ENCODE peak calls at places on chromosomes 4 and X, in seven cellular contexts. S is K562, X is neural progenitor cell, K is fibroblast of lung, D is H9, C is HCT116, Q is H1. U is an unnamed sample.

GRCh38 chr4:74874785-74875367 is 58.0 kb upstream of the PARM1 start:
- DNase-seq in Q (no peak), D (peak; percentile 31), K (peak; percentile 91), X (peak; percentile 87), S (peak; percentile 72), C (peak; percentile 73), U (peak; percentile 91)

GRCh38 chr4:41413670-41414069 is 124.3 kb upstream of the LIMCH1 start:
- DNase-seq in D (no peak), Q (no peak), K (peak; percentile 58), S (no peak), C (no peak), X (peak; percentile 8), U (no peak)

GRCh38 chr4:74483226-74483911 is 38.4 kb downstream of the AREG start:
- DNase-seq in D (no peak), X (no peak), K (no peak), S (peak; percentile 34), C (no peak), Q (no peak), U (no peak)

GRCh38 chrX:25897758-25898157 is 240.4 kb upstream of the MAGEB18 start:
- DNase-seq in S (no peak), D (no peak), C (no peak), Q (no peak), K (no peak), X (no peak), U (no peak)

GRCh38 chrX:23811135-23811781 is 28.3 kb downstream of the SAT1 start:
- DNase-seq in C (no peak), Q (no peak), K (no peak), S (no peak), X (no peak), D (no peak), U (no peak)

GRCh38 chr4:174406416-174406815 is 115.9 kb downstream of the HPGD start:
- DNase-seq in X (no peak), K (no peak), D (no peak), S (no peak), C (no peak), Q (no peak), U (no peak)

GRCh38 chr4:113070755-113071154 is 21.3 kb downstream of the ANK2 start:
- DNase-seq in K (no peak), Q (no peak), D (no peak), S (no peak), X (no peak), C (no peak), U (no peak)

GRCh38 chr4:129422277-129422676 is 326.3 kb downstream of the C4orf33 start:
- DNase-seq in X (no peak), C (no peak), Q (no peak), K (no peak), D (no peak), S (no peak), U (no peak)

GRCh38 chr4:44916406-44916805 is 190.1 kb upstream of the GNPDA2 start:
- DNase-seq in C (no peak), Q (no peak), X (no peak), S (no peak), D (no peak), K (peak; percentile 15), U (no peak)

DNA sequence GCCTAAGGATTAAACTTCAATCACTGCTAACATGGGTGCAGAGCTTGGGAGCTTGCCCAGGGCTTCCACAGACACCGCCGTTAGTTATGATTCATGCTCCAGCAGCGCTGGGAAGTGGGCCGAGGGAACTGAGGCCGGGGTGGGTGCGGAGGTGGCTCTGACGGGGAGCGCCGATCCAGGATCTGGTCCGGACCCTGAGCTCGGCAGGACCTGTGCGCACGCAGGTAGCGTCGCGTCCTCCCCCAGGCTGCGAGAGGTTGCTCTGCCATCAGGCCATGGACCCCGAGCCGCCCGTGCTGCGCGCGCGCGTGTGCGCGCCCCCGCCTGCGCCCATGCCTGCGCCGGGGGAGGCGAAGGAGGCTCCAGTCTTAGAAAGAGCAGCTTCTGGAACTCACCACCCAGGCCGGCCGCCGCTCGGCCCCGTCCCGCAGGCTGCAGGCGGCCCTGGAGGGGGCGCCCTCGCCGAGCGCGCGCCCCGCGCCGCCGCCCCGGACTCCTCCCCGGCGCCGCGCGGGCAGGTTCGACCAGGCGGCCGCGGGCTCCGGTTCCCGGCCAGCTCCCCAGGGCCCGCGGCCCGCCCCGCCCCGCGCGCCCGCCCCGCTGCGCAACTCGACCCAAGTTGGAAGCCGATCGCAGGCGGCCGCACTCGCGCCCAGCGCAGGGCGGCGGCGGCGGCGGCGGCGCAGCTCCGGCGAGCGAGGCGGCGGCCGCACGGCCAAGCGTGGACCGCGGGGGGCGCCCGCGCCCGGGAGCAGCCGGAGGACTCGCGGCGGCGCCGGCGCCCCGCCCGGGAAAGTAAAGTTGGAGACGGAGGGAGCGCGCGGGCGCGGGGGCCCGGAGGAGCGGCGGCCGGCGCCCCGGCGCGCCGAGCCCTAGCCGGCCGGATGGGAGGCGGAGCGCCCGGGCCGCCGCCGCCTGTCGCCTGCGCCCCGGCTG is 646 bp upstream of the ADRA2C start:
- DNase-seq in C (no peak), K (peak; percentile 18), S (peak; percentile 53), D (peak; percentile 83), Q (no peak), X (peak; percentile 90), U (peak; percentile 82)
- TF ChIP-seq CTCF in C (no peak), K (no peak), S (peak; percentile 46), D (peak; percentile 46), Q (no peak), X (peak; percentile 40), U (peak; percentile 18)

GRCh38 chr4:182143086-182143821 is 99.9 kb upstream of the TENM3 start:
- DNase-seq in X (peak; percentile 53), D (no peak), Q (no peak), C (no peak), S (no peak), K (peak; percentile 41), U (peak; percentile 59)
- H2AFZ ChIP-seq in X (peak overlapping the region; percentile 54), D (no peak overlapping the region), Q (no peak overlapping the region), C (no peak overlapping the region), S (no peak overlapping the region), K (no peak overlapping the region), U (peak overlapping the region; percentile 72)

GRCh38 chr4:125736057-125736456 is 421.3 kb downstream of the FAT4 start:
- DNase-seq in D (no peak), S (peak; percentile 15), C (no peak), Q (no peak), K (peak; percentile 42), X (no peak), U (no peak)
- TF ChIP-seq CTCF in D (peak; percentile 25), S (peak; percentile 10), C (no peak), Q (no peak), K (peak; percentile 26), X (peak; percentile 27), U (peak; percentile 15)

GRCh38 chrX:84729809-84730208 is 227.6 kb upstream of the HDX start:
- DNase-seq in D (peak; percentile 42), K (peak; percentile 51), C (no peak), X (peak; percentile 58), Q (no peak), S (peak; percentile 16), U (peak; percentile 54)
- H2AFZ ChIP-seq in D (no peak overlapping the region), K (peak overlapping the region; percentile 49), C (no peak overlapping the region), X (peak overlapping the region; percentile 85), Q (peak overlapping the region; percentile 90), S (no peak overlapping the region), U (no peak overlapping the region)

GRCh38 chr4:80321341-80321740 is 14.2 kb upstream of the CFAP299 start:
- DNase-seq in C (no peak), Q (no peak), X (no peak), K (no peak), S (no peak), D (no peak), U (no peak)

GRCh38 chr4:80324171-80324570 is 11.4 kb upstream of the CFAP299 start:
- DNase-seq in X (no peak), S (no peak), D (no peak), Q (no peak), C (no peak), K (no peak), U (no peak)

GRCh38 chr4:80321776-80322175 is 13.8 kb upstream of the CFAP299 start:
- DNase-seq in D (no peak), X (no peak), C (no peak), K (no peak), Q (no peak), S (no peak), U (no peak)

DNA sequence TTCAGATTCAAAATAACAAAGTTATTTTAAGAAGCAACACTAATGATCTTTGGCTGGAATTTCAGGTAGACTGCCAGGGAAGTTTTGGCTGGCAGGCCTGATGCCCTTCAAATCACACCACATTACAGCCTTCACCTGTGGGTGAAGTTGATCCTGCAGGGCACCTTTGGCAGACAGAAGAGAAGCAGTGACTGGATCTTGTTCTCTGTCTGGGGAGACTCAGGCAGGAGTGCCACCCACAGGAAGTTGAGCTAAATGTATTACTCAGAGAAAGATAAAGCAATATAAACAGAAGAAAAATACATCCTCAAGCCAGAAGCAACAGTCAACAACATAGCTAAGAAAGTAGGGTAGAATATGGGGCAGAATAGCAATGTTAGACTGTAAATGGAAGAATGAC is 12.8 kb upstream of the CFAP299 start:
- DNase-seq in D (no peak), Q (no peak), X (no peak), C (no peak), S (peak; percentile 30), K (peak; percentile 63), U (peak; percentile 13)
- TF ChIP-seq CTCF in D (no peak), Q (no peak), X (no peak), C (no peak), S (peak; percentile 31), K (peak; percentile 48), U (peak; percentile 40)

DNA sequence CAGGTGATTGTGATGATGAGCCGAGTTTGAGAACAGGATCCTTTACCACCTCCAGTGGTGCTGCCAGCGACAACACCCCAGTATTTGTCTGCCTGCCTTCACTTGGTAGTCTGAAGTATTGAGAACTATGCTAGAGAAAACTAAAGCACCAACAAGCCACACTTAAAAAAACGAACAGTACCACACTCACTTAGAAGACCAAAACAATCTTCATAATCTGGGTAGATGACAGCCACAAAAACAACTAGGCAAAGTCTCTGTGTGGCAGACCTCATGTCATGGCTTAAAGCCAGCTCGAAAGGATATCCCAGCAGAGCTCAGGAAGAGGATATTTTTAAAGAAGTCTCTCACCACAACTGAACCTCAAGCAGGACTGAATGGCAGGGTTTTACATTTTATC is 236.0 kb downstream of the GPC3 start:
- DNase-seq in D (no peak), C (no peak), Q (no peak), X (no peak), S (no peak), K (no peak), U (no peak)
- H2AFZ ChIP-seq in D (no peak overlapping the region), C (no peak overlapping the region), Q (no peak overlapping the region), X (no peak overlapping the region), S (no peak overlapping the region), K (no peak overlapping the region), U (no peak overlapping the region)

U was measured in hepatocyte.